ENCODE peak calls at places on chromosomes 5 and 9, in six cellular contexts. J is PC-9; O is CD8-positive, alpha-beta T cell; L is Peyer's patch; A is uterus; C is CD4-positive, alpha-beta memory T cell. W is an unnamed sample. For H3K36me3, the result is how much of the 10 kb centered on the place peaks cover.

GRCh38 chr9:87543251-87543650 is 45.6 kb downstream of the DAPK1 start:
- DNase-seq in J (no peak), O (no peak), L (no peak), A (no peak), C (no peak), W (no peak)

GRCh38 chr9:35688558-35689350 is 971 bp downstream of the TPM2 start:
- DNase-seq in J (no peak), O (no peak), L (no peak), A (no peak), C (no peak), W (peak)

GRCh38 chr5:36606437-36607113 is at the start of gene SLC1A3:
- DNase-seq in J (no peak), O (no peak), L (no peak), A (peak), C (no peak), W (peak)

GRCh38 chr5:3994635-3995034 is 399.0 kb downstream of the IRX1 start:
- DNase-seq in J (no peak), O (no peak), L (no peak), A (no peak), C (no peak), W (no peak)

GRCh38 chr5:144203750-144204596 is 33.3 kb downstream of the KCTD16 start:
- DNase-seq in J (peak), O (no peak), L (peak), A (peak), C (peak), W (peak)

GRCh38 chr5:123505633-123506032 is 6.3 kb upstream of the CSNK1G3 start:
- DNase-seq in J (no peak), O (no peak), L (no peak), A (no peak), C (no peak), W (no peak)

GRCh38 chr5:92652735-92653134 is 928.3 kb downstream of the NR2F1-AS1 start:
- DNase-seq in J (no peak), O (no peak), L (no peak), A (no peak), C (no peak), W (no peak)

GRCh38 chr5:112348387-112348786 is 70.7 kb downstream of the EPB41L4A start:
- DNase-seq in J (no peak), O (no peak), L (no peak), A (no peak), C (no peak), W (no peak)

GRCh38 chr9:112193562-112194288 is 18.6 kb upstream of the SUSD1 start:
- DNase-seq in J (no peak), O (no peak), L (no peak), A (no peak), C (no peak), W (peak)

GRCh38 chr9:89149726-89150125 is 28.9 kb downstream of the SHC3 start:
- DNase-seq in J (no peak), O (no peak), L (no peak), A (no peak), C (no peak), W (no peak)

GRCh38 chr5:146965781-146966659 is 87.5 kb upstream of the PPP2R2B start:
- DNase-seq in J (peak), O (peak), L (peak), A (peak), C (peak), W (peak)

GRCh38 chr5:147143215-147143614 is 91.6 kb upstream of the STK32A start:
- DNase-seq in J (no peak), O (no peak), L (no peak), A (no peak), C (no peak), W (no peak)

GRCh38 chr5:17315710-17316221 is 98.3 kb downstream of the BASP1 start:
- DNase-seq in J (no peak), O (no peak), L (no peak), A (no peak), C (no peak), W (peak)

GRCh38 chr5:43305948-43306563 is 7.2 kb downstream of the HMGCS1 start:
- DNase-seq in J (no peak), O (no peak), L (no peak), A (no peak), C (peak), W (peak)

GRCh38 chr5:158739941-158740340 is 359.8 kb downstream of the EBF1 start:
- DNase-seq in J (no peak), O (no peak), L (no peak), A (peak), C (no peak), W (no peak)
- H3K36me3 ChIP-seq in J (under half), O (under half), L (under half), A (under half), C (under half), W (under half)

DNA sequence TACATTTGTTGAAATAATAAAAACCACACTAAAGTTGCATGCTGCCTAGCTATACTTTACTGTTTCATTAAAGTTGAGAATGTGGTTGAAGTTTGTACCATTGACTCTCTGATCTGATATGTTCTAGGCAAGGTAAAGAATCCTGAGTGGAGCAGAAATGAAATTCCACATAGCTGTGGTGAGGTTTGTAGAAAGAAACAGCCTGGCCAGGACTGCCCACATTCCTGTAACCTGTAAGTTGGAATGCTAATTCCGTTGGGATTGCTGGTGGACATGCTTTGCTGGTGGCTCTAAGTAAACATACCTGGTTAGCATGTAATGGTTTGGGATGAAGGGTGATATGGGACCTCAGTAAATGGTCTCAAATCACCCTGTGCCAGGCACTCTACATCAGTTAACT is 16.8 kb downstream of the NFX1 start:
- DNase-seq in J (no peak), O (no peak), L (no peak), A (no peak), C (no peak), W (no peak)
- H3K36me3 ChIP-seq in J (under half), O (half or more), L (half or more), A (under half), C (half or more), W (half or more)

DNA sequence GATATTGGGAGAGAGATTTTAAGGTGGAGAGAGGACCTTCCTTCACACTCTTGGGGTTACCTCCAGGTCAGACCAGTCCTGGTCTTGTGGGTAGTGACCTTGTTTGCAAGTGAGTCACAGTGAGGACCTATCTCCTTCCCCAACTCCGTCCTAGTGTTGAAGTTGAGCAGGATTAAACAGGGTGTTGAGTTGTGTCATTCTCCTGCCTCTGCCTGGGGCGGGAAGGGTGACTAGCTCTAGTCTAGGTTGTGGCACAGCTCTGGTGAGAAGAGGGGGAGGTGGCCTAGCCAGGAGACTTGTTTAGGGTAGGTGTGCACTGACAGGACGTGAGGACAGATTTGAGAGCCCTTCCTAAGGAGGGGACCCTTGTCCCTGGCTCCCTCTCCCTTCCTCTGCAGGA is 119.6 kb upstream of the PITX1 start:
- DNase-seq in J (no peak), O (no peak), L (no peak), A (no peak), C (no peak), W (no peak)
- H3K36me3 ChIP-seq in J (under half), O (under half), L (under half), A (under half), C (under half), W (under half)

DNA sequence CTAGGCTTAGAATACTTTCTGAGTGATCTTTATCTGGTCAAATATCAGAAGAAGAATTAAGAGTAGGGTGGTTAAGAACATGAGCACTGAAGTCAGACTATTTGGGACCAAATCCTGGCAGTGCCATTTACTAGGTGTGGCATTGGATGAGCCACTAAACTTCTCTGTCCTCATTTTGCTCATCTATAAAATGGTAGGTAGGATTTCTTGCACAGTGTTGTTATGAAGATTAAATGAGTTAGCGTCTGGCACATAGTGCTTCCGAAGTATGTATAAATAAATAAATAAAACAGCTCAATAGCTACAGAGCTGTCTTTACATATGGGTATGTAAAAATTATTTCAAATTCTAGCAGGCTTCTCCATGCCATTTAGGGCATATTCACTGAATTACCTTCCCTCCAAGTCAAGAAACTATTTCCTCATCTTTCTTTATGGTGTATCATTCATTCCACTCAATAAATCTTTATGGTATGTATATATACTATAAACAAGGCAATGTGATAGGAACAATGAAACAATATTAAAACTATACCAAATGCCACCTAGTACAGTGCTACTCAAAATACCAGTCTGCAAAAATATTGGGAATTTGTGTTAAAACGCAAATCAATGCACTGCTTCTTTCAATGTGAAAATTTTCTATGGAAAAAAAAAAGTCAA is 9.8 kb upstream of the PGGT1B start:
- DNase-seq in J (no peak), O (no peak), L (no peak), A (no peak), C (no peak), W (no peak)
- H3K36me3 ChIP-seq in J (under half), O (under half), L (under half), A (under half), C (under half), W (under half)

DNA sequence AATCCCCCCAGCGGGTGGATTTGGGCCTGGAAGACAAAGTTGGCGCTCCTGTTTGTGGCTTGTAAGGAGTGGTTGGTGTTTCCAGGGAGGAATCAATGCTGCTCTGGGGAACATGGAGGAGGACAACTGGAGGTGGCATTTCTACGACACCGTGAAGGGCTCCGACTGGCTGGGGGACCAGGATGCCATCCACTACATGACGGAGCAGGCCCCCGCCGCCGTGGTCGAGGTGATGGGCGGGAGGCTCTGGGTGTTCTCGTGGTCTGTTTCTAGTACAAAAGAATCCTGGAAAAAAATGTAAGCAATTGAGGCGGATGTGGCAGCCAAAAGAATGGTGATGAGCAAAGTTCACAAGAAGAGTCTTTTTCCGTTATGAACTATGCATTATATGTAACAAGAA is 7.2 kb downstream of the SDHA start:
- DNase-seq in J (no peak), O (no peak), L (no peak), A (no peak), C (no peak), W (no peak)
- H3K36me3 ChIP-seq in J (under half), O (under half), L (half or more), A (under half), C (under half), W (half or more)

DNA sequence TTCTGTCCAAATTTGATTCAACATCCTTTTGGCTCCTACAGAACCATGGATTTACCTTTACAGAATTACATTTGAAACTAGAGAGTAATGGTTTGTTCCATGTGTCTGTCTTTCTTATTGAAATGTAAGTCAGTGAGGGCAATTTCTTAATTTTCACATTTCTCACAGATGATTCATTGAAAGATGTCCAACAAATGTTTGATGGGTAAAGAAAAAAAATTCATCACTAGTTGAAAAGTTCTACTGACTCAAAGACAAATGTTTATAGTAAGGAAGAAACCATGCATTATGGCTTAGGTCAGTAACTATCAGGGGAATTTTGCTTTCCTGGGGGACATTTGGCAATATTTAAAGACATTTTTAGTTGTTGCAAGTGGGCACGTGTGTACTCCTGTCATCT is 131.6 kb upstream of the TRPM3 start:
- DNase-seq in J (no peak), O (no peak), L (no peak), A (no peak), C (no peak), W (no peak)
- H3K36me3 ChIP-seq in J (under half), O (under half), L (under half), A (under half), C (under half), W (under half)

GRCh38 chr9:99144966-99145365 is 40.1 kb downstream of the TGFBR1 start:
- DNase-seq in J (no peak), O (no peak), L (no peak), A (no peak), C (no peak), W (no peak)
- H3K36me3 ChIP-seq in J (under half), O (under half), L (half or more), A (under half), C (half or more), W (under half)

GRCh38 chr9:115057559-115057958 is 60.4 kb downstream of the TNC start:
- DNase-seq in J (no peak), O (no peak), L (no peak), A (no peak), C (no peak), W (no peak)
- H3K36me3 ChIP-seq in J (under half), O (under half), L (under half), A (under half), C (under half), W (half or more)

GRCh38 chr9:99572529-99572928 is 249.2 kb upstream of the NR4A3 start:
- DNase-seq in J (no peak), O (no peak), L (no peak), A (no peak), C (no peak), W (no peak)
- H3K36me3 ChIP-seq in J (under half), O (under half), L (under half), A (under half), C (under half), W (under half)

DNA sequence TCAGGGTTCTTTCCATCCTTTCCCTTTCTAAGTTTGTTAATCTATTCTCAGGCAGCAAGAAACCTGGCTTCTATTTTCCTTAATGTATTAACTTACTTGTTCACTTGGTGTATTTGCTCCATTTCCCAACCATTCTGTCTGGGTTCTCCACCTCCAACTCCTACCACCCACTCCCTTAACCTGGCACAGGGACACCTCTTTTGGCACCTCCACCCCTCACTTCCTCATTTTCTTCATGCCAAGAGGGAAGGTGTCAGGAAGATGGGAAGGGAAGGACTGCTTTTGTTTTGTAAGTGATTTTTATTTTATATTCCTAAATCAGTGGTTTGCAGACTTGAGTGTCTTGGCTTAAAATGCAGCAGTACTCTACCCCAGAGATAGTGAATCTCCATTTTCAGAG is 166.1 kb downstream of the TRIO start:
- DNase-seq in J (no peak), O (no peak), L (no peak), A (no peak), C (no peak), W (no peak)
- H3K36me3 ChIP-seq in J (under half), O (under half), L (half or more), A (under half), C (under half), W (under half)